ENCODE peak calls at places on chromosomes 6 and 20, in five cellular contexts. N is hepatocyte, V is OCI-LY7, U is SK-N-SH, C is GM23338. P is an unnamed sample.

GRCh38 chr6:81772741-81773140 is 20.3 kb upstream of the TENT5A start:
- DNase-seq in N (no peak), V (no peak), U (no peak), C (no peak), P (peak; percentile 87)

GRCh38 chr20:1469925-1470571 is 3.4 kb upstream of the NSFL1C start:
- DNase-seq in N (peak; percentile 95), V (peak; percentile 51), U (peak; percentile 63), C (peak; percentile 89), P (peak; percentile 97)

GRCh38 chr6:30696432-30696831 is 5.6 kb upstream of the NRM start:
- DNase-seq in N (no peak), V (no peak), U (no peak), C (no peak), P (no peak)

GRCh38 chr6:102749210-102749971 is 1355.9 kb downstream of the GRIK2 start:
- DNase-seq in N (no peak), V (no peak), U (peak; percentile 51), C (no peak), P (no peak)

GRCh38 chr6:81751388-81752083 is 945 bp downstream of the TENT5A start:
- DNase-seq in N (peak; percentile 63), V (no peak), U (no peak), C (peak; percentile 52), P (peak; percentile 77)

GRCh38 chr20:19828233-19828632 is 70.2 kb downstream of the RIN2 start:
- DNase-seq in N (peak; percentile 39), V (peak; percentile 23), U (no peak), C (no peak), P (no peak)

GRCh38 chr6:158819213-158819976 is at the start of gene EZR:
- DNase-seq in N (peak; percentile 95), V (peak; percentile 95), U (peak; percentile 96), C (peak; percentile 91), P (peak; percentile 84)

GRCh38 chr6:4665489-4666417 is 110.5 kb upstream of the CDYL start:
- DNase-seq in N (no peak), V (no peak), U (no peak), C (no peak), P (peak; percentile 21)

GRCh38 chr20:63441136-63441776 is 31.2 kb downstream of the KCNQ2 start:
- DNase-seq in N (no peak), V (no peak), U (no peak), C (no peak), P (no peak)

GRCh38 chr20:46235086-46235485 is 73.2 kb downstream of the CDH22 start:
- DNase-seq in N (no peak), V (no peak), U (no peak), C (no peak), P (no peak)

GRCh38 chr6:53197553-53197952 is 48.9 kb upstream of the GCM1 start:
- DNase-seq in N (no peak), V (no peak), U (no peak), C (no peak), P (no peak)

GRCh38 chr6:15255481-15256414 is 9.9 kb downstream of the JARID2 start:
- DNase-seq in N (no peak), V (peak; percentile 89), U (no peak), C (no peak), P (no peak)

GRCh38 chr20:63635431-63636141 is 8.7 kb upstream of the GMEB2 start:
- DNase-seq in N (no peak), V (peak; percentile 61), U (no peak), C (no peak), P (no peak)

GRCh38 chr20:47352332-47353223 is 3.9 kb downstream of the ZMYND8 start:
- DNase-seq in N (no peak), V (peak; percentile 14), U (peak; percentile 36), C (peak; percentile 52), P (no peak)

GRCh38 chr6:55643868-55644267 is 64.9 kb upstream of the HMGCLL1 start:
- DNase-seq in N (no peak), V (no peak), U (no peak), C (no peak), P (peak; percentile 31)

GRCh38 chr20:52552181-52552872 is 360.7 kb upstream of the ZFP64 start:
- DNase-seq in N (no peak), V (no peak), U (no peak), C (peak; percentile 38), P (peak; percentile 84)

GRCh38 chr20:41738584-41739193 is 120.5 kb upstream of the CHD6 start:
- DNase-seq in N (peak; percentile 72), V (peak; percentile 58), U (peak; percentile 64), C (peak; percentile 80), P (peak; percentile 75)

GRCh38 chr20:3707508-3707899 is 4.9 kb downstream of the SIGLEC1 start:
- DNase-seq in N (no peak), V (no peak), U (no peak), C (no peak), P (no peak)

GRCh38 chr20:4235512-4236043 is 220.2 kb upstream of the RNF24 start:
- DNase-seq in N (no peak), V (no peak), U (no peak), C (no peak), P (no peak)

GRCh38 chr6:140782941-140783340 is 1349.8 kb upstream of the GJE1 start:
- DNase-seq in N (no peak), V (no peak), U (no peak), C (no peak), P (no peak)

GRCh38 chr6:7051780-7052440 is 55.9 kb upstream of the RREB1 start:
- DNase-seq in N (peak; percentile 74), V (no peak), U (peak; percentile 64), C (peak; percentile 79), P (peak; percentile 54)

GRCh38 chr6:87241304-87241703 is 81.1 kb upstream of the SMIM8 start:
- DNase-seq in N (no peak), V (no peak), U (no peak), C (peak; percentile 29), P (peak; percentile 5)

GRCh38 chr20:45036044-45036755 is 64.7 kb downstream of the KCNS1 start:
- DNase-seq in N (no peak), V (no peak), U (no peak), C (no peak), P (peak; percentile 65)

GRCh38 chr6:107418118-107418517 is 41.2 kb downstream of the PDSS2 start:
- DNase-seq in N (no peak), V (peak; percentile 19), U (no peak), C (peak; percentile 77), P (peak; percentile 27)

GRCh38 chr20:6029538-6029937 is 24.3 kb downstream of the LRRN4 start:
- DNase-seq in N (no peak), V (no peak), U (no peak), C (no peak), P (peak; percentile 62)

GRCh38 chr6:33490198-33490597 is 35.8 kb downstream of the ZBTB9 start:
- DNase-seq in N (peak; percentile 47), V (peak; percentile 7), U (no peak), C (peak; percentile 21), P (no peak)

GRCh38 chr20:35306931-35307517 is 14.8 kb upstream of the FAM83C start:
- DNase-seq in N (peak; percentile 85), V (peak; percentile 39), U (peak; percentile 71), C (peak; percentile 88), P (peak; percentile 76)

GRCh38 chr6:169131356-169131755 is 122.3 kb downstream of the THBS2 start:
- DNase-seq in N (no peak), V (no peak), U (no peak), C (no peak), P (peak; percentile 21)

GRCh38 chr6:90024633-90025032 is 130.4 kb downstream of the GJA10 start:
- DNase-seq in N (no peak), V (no peak), U (no peak), C (no peak), P (no peak)
- TF ChIP-seq EZH2phosphoT487 in N (no peak), V (no peak), U (no peak), C (no peak), P (no peak)

DNA sequence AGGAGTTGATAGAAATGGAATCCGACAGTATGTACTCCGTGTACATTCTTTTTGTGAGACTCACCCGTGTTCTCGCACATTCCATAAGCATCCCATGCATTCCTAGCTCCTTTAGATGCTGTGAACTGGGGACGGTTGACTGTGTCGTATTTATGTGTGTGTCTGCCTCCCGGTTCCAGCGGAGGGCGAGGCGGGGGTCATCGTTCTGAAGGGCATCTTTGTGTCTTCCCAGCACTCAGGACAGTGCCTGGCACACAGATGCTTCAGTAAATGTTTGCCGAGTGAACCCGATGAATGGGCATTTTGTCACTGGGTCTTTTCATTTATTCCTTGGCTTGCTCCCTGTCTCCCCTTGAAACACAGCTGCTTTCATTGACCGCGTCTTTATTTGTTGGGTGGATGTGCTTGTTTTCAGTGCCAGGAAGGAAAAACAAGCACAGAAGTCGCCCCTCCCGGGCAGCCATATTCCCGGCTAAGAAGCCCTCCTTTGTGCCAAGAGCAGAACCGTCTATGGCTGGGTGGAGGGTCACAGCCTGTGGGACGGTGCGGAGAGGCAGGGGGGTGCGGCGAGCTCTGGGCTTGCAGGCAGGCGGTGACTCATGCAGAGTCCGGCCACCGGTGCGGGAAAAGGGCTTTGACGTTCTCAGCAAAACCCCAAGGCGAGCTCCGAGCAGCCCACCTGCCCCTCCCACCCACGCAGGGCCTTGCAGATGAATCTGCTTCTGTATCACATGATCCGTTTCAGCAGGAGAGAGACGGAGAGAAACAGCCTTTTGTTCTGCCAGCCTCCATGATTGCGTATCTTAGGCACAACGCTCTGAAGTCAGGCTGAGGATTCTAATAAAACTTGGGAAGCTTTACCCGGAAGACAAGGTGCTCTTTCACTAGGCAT is 11.2 kb upstream of the PSMG4 start:
- DNase-seq in N (peak; percentile 87), V (no peak), U (peak; percentile 81), C (peak; percentile 64), P (peak; percentile 91)
- H3K4me3 ChIP-seq in N (no peak overlapping the region), V (no peak overlapping the region), U (peak overlapping the region; percentile 22), C (peak overlapping the region; percentile 20), P (peak overlapping the region; percentile 65)

GRCh38 chr6:5899216-5900045 is 107.3 kb downstream of the NRN1 start:
- DNase-seq in N (no peak), V (no peak), U (no peak), C (no peak), P (peak; percentile 21)
- H3K4me2 ChIP-seq in N (no peak overlapping the region), V (no peak overlapping the region), U (no peak overlapping the region), C (no peak overlapping the region), P (no peak overlapping the region)

GRCh38 chr6:16660157-16660497 is 101.1 kb downstream of the ATXN1 start:
- DNase-seq in N (no peak), V (no peak), U (no peak), C (no peak), P (no peak)

GRCh38 chr6:16656451-16656850 is 104.8 kb downstream of the ATXN1 start:
- DNase-seq in N (no peak), V (no peak), U (no peak), C (no peak), P (no peak)

GRCh38 chr6:16659471-16660156 is 101.6 kb downstream of the ATXN1 start:
- DNase-seq in N (no peak), V (no peak), U (no peak), C (no peak), P (peak; percentile 18)

GRCh38 chr6:16658661-16659060 is 102.6 kb downstream of the ATXN1 start:
- DNase-seq in N (no peak), V (no peak), U (no peak), C (no peak), P (no peak)

GRCh38 chr6:16657768-16658167 is 103.5 kb downstream of the ATXN1 start:
- DNase-seq in N (no peak), V (no peak), U (no peak), C (no peak), P (no peak)
- TF ChIP-seq EZH2phosphoT487 in N (no peak), V (no peak), U (no peak), C (no peak), P (no peak)

DNA sequence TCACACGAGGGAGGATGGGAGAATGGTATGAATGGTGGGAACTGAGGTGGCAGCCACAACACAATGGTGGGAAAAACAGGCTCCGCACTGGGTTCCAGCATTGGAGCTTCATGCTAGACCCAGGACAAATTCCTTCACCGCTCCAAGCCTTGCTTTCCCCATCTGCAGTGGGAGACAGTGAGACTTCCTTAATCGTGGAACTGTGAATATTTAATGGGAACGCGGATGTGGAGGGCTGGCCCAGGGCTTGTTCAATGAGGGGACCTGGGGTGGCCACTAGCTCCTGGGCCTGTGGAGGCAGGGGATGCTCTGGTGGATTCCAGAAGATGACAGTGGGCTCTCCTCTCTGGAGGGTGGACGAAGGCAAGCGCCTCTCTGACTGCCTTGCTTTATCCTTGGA is 73.8 kb downstream of the KCNB1 start:
- DNase-seq in N (no peak), V (no peak), U (no peak), C (no peak), P (no peak)
- H3K4me3 ChIP-seq in N (no peak overlapping the region), V (no peak overlapping the region), U (no peak overlapping the region), C (no peak overlapping the region), P (no peak overlapping the region)

P was measured in GM23248.